ENCODE peak calls at places on chromosomes 11 and 22, in nine cellular contexts. S is kidney, N is cardiac muscle cell, Z is GM10248, R is body of pancreas, H is brain microvascular endothelial cell, D is fibroblast of pulmonary artery, G is omental fat pad, I is nephron progenitor cell. X is an unnamed sample.

GRCh38 chr22:35021166-35021565 is 44.8 kb upstream of the ISX start:
- DNase-seq in H (no peak), N (no peak), D (no peak), Z (no peak), R (no peak), I (no peak), G (no peak), S (no peak), X (no peak)

GRCh38 chr22:40626826-40627225 is 9.7 kb downstream of the MRTFA start:
- DNase-seq in G (no peak), D (no peak), R (no peak), Z (no peak), N (peak), I (no peak), S (no peak), H (no peak), X (no peak)

GRCh38 chr11:17760102-17761029 is 25.8 kb downstream of the KCNC1 start:
- DNase-seq in S (no peak), N (peak), Z (peak), I (peak), R (peak), D (peak), H (peak), G (no peak), X (peak)

GRCh38 chr11:78219493-78220217 is 30.9 kb downstream of the USP35 start:
- DNase-seq in N (no peak), G (no peak), S (no peak), Z (no peak), I (no peak), R (no peak), D (no peak), H (no peak), X (no peak)

GRCh38 chr11:85948884-85949283 is 93.7 kb downstream of the CCDC83 start:
- DNase-seq in H (no peak), Z (no peak), D (no peak), R (no peak), S (no peak), I (no peak), G (no peak), N (no peak), X (no peak)

GRCh38 chr22:45208993-45209838 is 31.5 kb downstream of the KIAA0930 start:
- DNase-seq in R (no peak), D (peak), H (peak), I (peak), G (no peak), S (peak), N (peak), Z (no peak), X (no peak)

GRCh38 chr11:122141757-122142156 is 25.7 kb upstream of the BLID start:
- DNase-seq in I (no peak), H (no peak), S (no peak), G (no peak), N (no peak), Z (no peak), R (no peak), D (no peak), X (no peak)

GRCh38 chr11:45674481-45675190 is 9.2 kb upstream of the CHST1 start:
- DNase-seq in N (no peak), G (no peak), I (no peak), S (peak), R (no peak), D (no peak), Z (no peak), H (no peak), X (no peak)

GRCh38 chr11:128210148-128210940 is 377.0 kb downstream of the ETS1 start:
- DNase-seq in R (no peak), N (peak), Z (no peak), I (peak), S (no peak), H (peak), G (no peak), D (peak), X (no peak)

GRCh38 chr11:57648791-57649735 is 649 bp downstream of the YPEL4 start:
- DNase-seq in D (peak), Z (no peak), G (no peak), I (no peak), N (peak), S (peak), H (no peak), R (no peak), X (no peak)

GRCh38 chr11:110463153-110463552 is 33.4 kb downstream of the FDX1 start:
- DNase-seq in G (no peak), S (no peak), N (peak), H (peak), D (peak), R (no peak), I (peak), Z (no peak), X (no peak)

GRCh38 chr22:37855462-37855861 is 6.2 kb downstream of the EIF3L start:
- DNase-seq in D (no peak), N (no peak), I (no peak), G (no peak), R (no peak), H (no peak), Z (no peak), S (no peak), X (no peak)

GRCh38 chr22:29030618-29031235 is 30.9 kb downstream of the C22orf31 start:
- DNase-seq in D (peak), R (peak), S (peak), H (peak), Z (no peak), G (no peak), N (peak), I (peak), X (no peak)

GRCh38 chr11:124920870-124921609 is 2.0 kb downstream of the HEPN1 start:
- DNase-seq in R (peak), S (peak), D (peak), H (peak), I (peak), Z (peak), G (no peak), N (peak), X (peak)

GRCh38 chr22:36422287-36423014 is 34.7 kb upstream of the MYH9 start:
- DNase-seq in I (no peak), R (no peak), G (no peak), H (no peak), N (no peak), D (no peak), S (no peak), Z (no peak), X (no peak)

GRCh38 chr22:27380826-27381225 is 420.7 kb downstream of the MN1 start:
- DNase-seq in S (no peak), H (no peak), I (no peak), D (no peak), Z (no peak), R (no peak), G (no peak), N (no peak), X (no peak)

GRCh38 chr11:124798991-124799383 is 1.2 kb downstream of the MSANTD2 start:
- DNase-seq in H (peak), G (no peak), Z (peak), I (peak), N (peak), S (no peak), D (peak), R (no peak), X (peak)

GRCh38 chr11:66653123-66653522 is 14.6 kb downstream of the RBM4 start:
- DNase-seq in Z (no peak), I (no peak), N (no peak), H (no peak), D (no peak), R (no peak), S (no peak), G (no peak), X (no peak)

GRCh38 chr11:125063429-125064043 is 431 bp downstream of the SLC37A2 start:
- DNase-seq in D (no peak), H (no peak), N (no peak), I (peak), S (peak), Z (peak), G (no peak), R (no peak), X (no peak)

GRCh38 chr11:24683578-24683977 is 186.7 kb downstream of the LUZP2 start:
- DNase-seq in R (no peak), S (no peak), N (no peak), G (no peak), Z (no peak), D (no peak), H (no peak), I (no peak), X (no peak)

GRCh38 chr22:50613291-50613981 is 12.8 kb downstream of the MAPK8IP2 start:
- DNase-seq in D (no peak), H (no peak), G (no peak), Z (no peak), I (no peak), N (peak), S (no peak), R (peak), X (no peak)

GRCh38 chr11:119512373-119512772 is 89.4 kb upstream of the THY1 start:
- DNase-seq in N (no peak), H (no peak), D (no peak), Z (no peak), G (no peak), I (no peak), R (no peak), S (no peak), X (no peak)

GRCh38 chr22:44901301-44901700 is 108.5 kb downstream of the PHF21B start:
- DNase-seq in H (no peak), Z (no peak), R (no peak), G (no peak), D (peak), I (no peak), N (peak), S (no peak), X (no peak)

GRCh38 chr11:130220311-130221030 is 60.9 kb downstream of the ST14 start:
- DNase-seq in Z (no peak), R (no peak), H (no peak), S (peak), I (no peak), G (no peak), D (no peak), N (no peak), X (no peak)

GRCh38 chr11:111376453-111376871 is 2.6 kb downstream of the POU2AF1 start:
- DNase-seq in R (no peak), I (no peak), N (no peak), G (no peak), Z (no peak), S (no peak), H (no peak), D (no peak), X (no peak)

DNA sequence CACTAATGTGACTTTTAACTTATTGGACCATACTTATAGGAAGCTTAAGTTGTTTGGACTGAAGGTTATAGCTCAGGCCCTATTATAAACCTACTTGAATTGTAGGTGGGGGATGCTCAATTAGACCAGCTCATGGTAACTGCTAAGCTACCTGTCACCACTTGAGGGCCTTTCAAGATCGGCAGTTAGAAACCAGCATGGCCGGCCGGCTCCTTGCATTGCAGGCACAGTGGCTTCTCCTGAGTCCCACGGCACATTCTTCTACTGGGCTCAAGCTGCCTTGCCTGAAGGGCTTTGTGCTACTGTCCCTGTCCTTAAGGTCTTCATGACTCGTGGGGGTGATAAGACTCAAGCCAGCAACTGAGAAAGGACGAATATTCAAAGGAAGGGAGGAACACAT is 70.8 kb downstream of the TBC1D22A start:
- DNase-seq in I (peak), G (no peak), N (peak), D (peak), Z (no peak), S (no peak), R (peak), H (peak), X (no peak)
- TF ChIP-seq CTCF in I (peak), G (no peak), N (peak), D (peak), Z (no peak), S (peak), R (peak), H (peak), X (no peak)

DNA sequence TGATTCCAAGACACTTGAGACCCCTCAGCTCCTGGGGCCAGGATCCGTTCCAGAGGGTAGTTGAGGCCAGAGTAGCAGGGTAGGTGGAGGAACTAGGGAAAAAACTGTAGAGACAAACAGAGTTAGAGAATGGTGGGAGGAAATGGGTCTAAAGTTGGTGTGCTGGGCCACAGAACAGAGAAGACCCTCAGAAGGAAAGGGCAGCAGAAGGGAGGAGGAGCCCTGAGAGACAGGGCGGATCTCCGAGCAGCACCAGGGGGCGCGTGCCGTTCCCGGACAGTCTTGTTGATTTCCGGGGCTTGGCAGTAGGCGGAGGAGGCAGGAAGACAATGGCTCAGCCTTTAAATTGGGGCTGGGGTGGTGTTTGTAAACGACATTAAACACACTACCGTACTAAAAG is 2.4 kb upstream of the CECR2 start:
- DNase-seq in N (peak), S (no peak), Z (peak), R (no peak), I (peak), H (no peak), G (no peak), D (no peak), X (peak)
- TF ChIP-seq CTCF in N (peak), S (no peak), Z (peak), R (peak), I (peak), H (peak), G (no peak), D (peak), X (peak)

GRCh38 chr11:724733-725386 is 18.8 kb downstream of the EPS8L2 start:
- DNase-seq in Z (no peak), S (peak), R (no peak), I (no peak), N (no peak), H (no peak), D (no peak), G (no peak), X (no peak)
- TF ChIP-seq CTCF in Z (no peak), S (no peak), R (no peak), I (no peak), N (no peak), H (no peak), D (no peak), G (no peak), X (no peak)

GRCh38 chr11:10451399-10452116 is 3.5 kb upstream of the AMPD3 start:
- DNase-seq in D (no peak), G (no peak), S (no peak), Z (no peak), N (no peak), H (no peak), I (no peak), R (no peak), X (no peak)

GRCh38 chr11:10453261-10453660 is 1.8 kb upstream of the AMPD3 start:
- DNase-seq in H (no peak), N (no peak), S (no peak), Z (no peak), R (no peak), D (no peak), I (no peak), G (no peak), X (no peak)

GRCh38 chr11:10452211-10452767 is 2.8 kb upstream of the AMPD3 start:
- DNase-seq in Z (no peak), H (no peak), S (no peak), N (no peak), I (no peak), D (no peak), G (no peak), R (no peak), X (no peak)

GRCh38 chr11:10454506-10454901 is 560 bp upstream of the AMPD3 start:
- DNase-seq in N (no peak), Z (no peak), G (no peak), H (no peak), S (no peak), R (no peak), I (no peak), D (no peak), X (no peak)

GRCh38 chr11:10450451-10451398 is 4.3 kb upstream of the AMPD3 start:
- DNase-seq in N (peak), S (peak), G (no peak), Z (peak), H (no peak), D (peak), I (peak), R (peak), X (peak)
- TF ChIP-seq CTCF in N (peak), S (peak), G (no peak), Z (peak), H (peak), D (peak), I (peak), R (peak), X (peak)

GRCh38 chr11:118349475-118349874 is 5.3 kb downstream of the CD3G start:
- DNase-seq in I (no peak), N (no peak), G (no peak), Z (no peak), S (no peak), D (no peak), H (no peak), R (no peak), X (no peak)

GRCh38 chr11:118358071-118358470 is 1.3 kb upstream of the UBE4A start:
- DNase-seq in I (no peak), G (no peak), S (no peak), D (no peak), R (no peak), Z (no peak), N (no peak), H (no peak), X (no peak)

DNA sequence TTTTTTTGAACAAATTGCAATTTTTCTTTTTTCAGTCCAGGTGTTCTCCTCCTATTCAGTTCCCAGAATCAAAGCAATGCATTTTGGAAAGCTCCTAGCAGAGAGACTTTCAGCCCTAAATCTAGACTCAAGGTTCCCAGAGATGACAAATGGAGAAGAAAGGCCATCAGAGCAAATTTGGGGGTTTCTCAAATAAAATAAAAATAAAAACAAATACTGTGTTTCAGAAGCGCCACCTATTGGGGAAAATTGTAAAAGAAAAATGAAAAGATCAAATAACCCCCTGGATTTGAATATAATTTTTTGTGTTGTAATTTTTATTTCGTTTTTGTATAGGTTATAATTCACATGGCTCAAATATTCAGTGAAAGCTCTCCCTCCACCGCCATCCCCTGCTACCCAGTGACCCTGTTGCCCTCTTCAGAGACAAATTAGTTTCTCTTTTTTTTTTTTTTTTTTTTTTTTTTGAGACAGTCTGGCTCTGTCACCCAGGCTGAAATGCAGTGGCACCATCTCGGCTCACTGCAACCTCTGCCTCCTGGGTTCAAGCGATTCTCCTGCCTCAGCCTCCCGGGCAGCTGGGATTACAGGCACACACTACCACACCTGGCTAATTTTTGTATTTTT is 6.2 kb upstream of the UBE4A start:
- DNase-seq in S (no peak), D (peak), G (no peak), N (peak), H (no peak), R (no peak), I (no peak), Z (peak), X (peak)
- TF ChIP-seq CTCF in S (peak), D (peak), G (no peak), N (peak), H (peak), R (peak), I (peak), Z (peak), X (peak)

X was measured in GM13977.